ENCODE peak calls at places on chromosomes 13 and 19, in six cellular contexts. B is tibial nerve, K is suprapubic skin, L is A549, A is upper lobe of left lung, Z is sigmoid colon. G is an unnamed sample.

GRCh38 chr13:21625366-21625765 is 21.4 kb upstream of the MICU2 start:
- DNase-seq in A (no peak), K (no peak), L (peak), Z (no peak), B (no peak), G (peak)

GRCh38 chr13:112852808-112853207 is 116.2 kb upstream of the MCF2L start:
- DNase-seq in K (peak), B (no peak), A (no peak), Z (peak), L (no peak), G (no peak)

GRCh38 chr13:26111797-26112196 is 60.0 kb upstream of the SHISA2 start:
- DNase-seq in A (no peak), Z (no peak), K (no peak), L (no peak), B (no peak), G (no peak)

GRCh38 chr13:26619321-26619720 is 61.8 kb downstream of the WASF3 start:
- DNase-seq in K (no peak), B (no peak), L (no peak), Z (no peak), A (no peak), G (no peak)

GRCh38 chr13:94345374-94346195 is 133.9 kb downstream of the DCT start:
- DNase-seq in Z (no peak), B (no peak), K (no peak), L (peak), A (no peak), G (no peak)

GRCh38 chr13:37338721-37339120 is 233.3 kb upstream of the CSNK1A1L start:
- DNase-seq in B (no peak), Z (no peak), A (no peak), K (no peak), L (no peak), G (no peak)

GRCh38 chr19:15288146-15288963 is 44.0 kb downstream of the BRD4 start:
- DNase-seq in Z (peak), B (no peak), A (peak), K (no peak), L (no peak), G (no peak)

GRCh38 chr19:47776568-47776967 is 1.9 kb upstream of the SELENOW start:
- DNase-seq in A (no peak), B (no peak), L (peak), Z (no peak), K (no peak), G (no peak)

GRCh38 chr13:91785435-91786137 is 387.2 kb downstream of the GPC5 start:
- DNase-seq in A (no peak), Z (no peak), L (no peak), B (no peak), K (no peak), G (no peak)

GRCh38 chr13:97911311-97912138 is 42.0 kb upstream of the IPO5 start:
- DNase-seq in L (peak), A (no peak), K (no peak), Z (no peak), B (no peak), G (no peak)

GRCh38 chr19:48835734-48836088 is 580 bp downstream of the HSD17B14 start:
- DNase-seq in K (peak), L (peak), Z (peak), A (no peak), B (peak), G (peak)

GRCh38 chr13:85254641-85255040 is 544.6 kb downstream of the SLITRK6 start:
- DNase-seq in A (no peak), B (no peak), K (no peak), L (no peak), Z (no peak), G (no peak)

GRCh38 chr19:47240996-47241918 is 10.3 kb upstream of the BBC3 start:
- DNase-seq in B (peak), A (peak), Z (peak), K (no peak), L (peak), G (peak)

GRCh38 chr19:41479757-41480191 is 36.8 kb downstream of the ERICH4 start:
- DNase-seq in Z (no peak), K (no peak), A (no peak), B (no peak), L (peak), G (no peak)

GRCh38 chr13:44142911-44143665 is 230.5 kb upstream of the SERP2 start:
- DNase-seq in B (no peak), L (peak), A (no peak), Z (no peak), K (no peak), G (no peak)

GRCh38 chr19:2057484-2058469 is 6.7 kb upstream of the MKNK2 start:
- DNase-seq in K (no peak), L (no peak), B (no peak), A (peak), Z (no peak), G (peak)

GRCh38 chr13:51218691-51219090 is 3.5 kb upstream of the FAM124A start:
- DNase-seq in B (no peak), Z (no peak), A (no peak), K (no peak), L (no peak), G (no peak)

GRCh38 chr19:1618157-1619093 is 13.2 kb upstream of the UQCR11 start:
- DNase-seq in L (peak), Z (no peak), A (peak), K (no peak), B (no peak), G (peak)

GRCh38 chr19:1882089-1882785 is 3.1 kb downstream of the ABHD17A start:
- DNase-seq in A (peak), K (no peak), B (no peak), Z (no peak), L (no peak), G (peak)

GRCh38 chr19:33569822-33570221 is 48.2 kb upstream of the PEPD start:
- DNase-seq in L (no peak), Z (no peak), A (no peak), B (no peak), K (no peak), G (no peak)

GRCh38 chr19:35039881-35040456 is 1.6 kb upstream of the HPN start:
- DNase-seq in L (no peak), K (no peak), A (peak), Z (no peak), B (no peak), G (no peak)

GRCh38 chr19:10009714-10010224 is 535 bp downstream of the COL5A3 start:
- DNase-seq in L (no peak), K (no peak), Z (no peak), B (no peak), A (no peak), G (no peak)

GRCh38 chr13:44667950-44668349 is 91.8 kb upstream of the TSC22D1 start:
- DNase-seq in K (no peak), A (no peak), Z (no peak), B (no peak), L (no peak), G (no peak)

GRCh38 chr13:36536546-36536945 is 104.3 kb downstream of the CCNA1 start:
- DNase-seq in Z (no peak), K (no peak), B (no peak), A (no peak), L (no peak), G (no peak)

GRCh38 chr19:7541828-7542443 is 6.4 kb downstream of the PNPLA6 start:
- DNase-seq in A (no peak), K (no peak), L (no peak), Z (no peak), B (no peak), G (no peak)

GRCh38 chr19:3612330-3612729 is 5.7 kb upstream of the TBXA2R start:
- DNase-seq in Z (no peak), L (no peak), B (no peak), K (no peak), A (peak), G (no peak)

GRCh38 chr13:110499621-110500281 is 61.8 kb downstream of the RAB20 start:
- DNase-seq in L (peak), K (no peak), B (no peak), A (no peak), Z (no peak), G (no peak)

GRCh38 chr13:108315273-108315672 is 45.8 kb downstream of the TNFSF13B start:
- DNase-seq in Z (no peak), B (no peak), A (no peak), K (no peak), L (no peak), G (no peak)

GRCh38 chr13:107518780-107519179 is 696.6 kb downstream of the LIG4 start:
- DNase-seq in B (no peak), K (no peak), Z (no peak), A (no peak), L (no peak), G (no peak)

GRCh38 chr19:996051-996838 is 4.0 kb upstream of the GRIN3B start:
- DNase-seq in L (peak), A (peak), Z (no peak), K (no peak), B (no peak), G (peak)

GRCh38 chr13:110687736-110688135 is 18.2 kb downstream of the CARS2 start:
- DNase-seq in L (no peak), K (no peak), B (no peak), Z (no peak), A (no peak), G (no peak)

GRCh38 chr13:44420376-44421220 is 47.0 kb downstream of the SERP2 start:
- DNase-seq in L (no peak), Z (no peak), A (no peak), B (no peak), K (no peak), G (no peak)

GRCh38 chr13:73945871-73946270 is 188.3 kb downstream of the KLF12 start:
- DNase-seq in A (no peak), L (no peak), Z (peak), B (no peak), K (no peak), G (no peak)

GRCh38 chr19:29566496-29567054 is 39.5 kb upstream of the POP4 start:
- DNase-seq in A (no peak), B (no peak), Z (no peak), L (no peak), K (peak), G (no peak)

GRCh38 chr19:28128341-28128740 is 1084.6 kb downstream of the UQCRFS1 start:
- DNase-seq in L (no peak), A (no peak), Z (no peak), B (no peak), K (no peak), G (no peak)

DNA sequence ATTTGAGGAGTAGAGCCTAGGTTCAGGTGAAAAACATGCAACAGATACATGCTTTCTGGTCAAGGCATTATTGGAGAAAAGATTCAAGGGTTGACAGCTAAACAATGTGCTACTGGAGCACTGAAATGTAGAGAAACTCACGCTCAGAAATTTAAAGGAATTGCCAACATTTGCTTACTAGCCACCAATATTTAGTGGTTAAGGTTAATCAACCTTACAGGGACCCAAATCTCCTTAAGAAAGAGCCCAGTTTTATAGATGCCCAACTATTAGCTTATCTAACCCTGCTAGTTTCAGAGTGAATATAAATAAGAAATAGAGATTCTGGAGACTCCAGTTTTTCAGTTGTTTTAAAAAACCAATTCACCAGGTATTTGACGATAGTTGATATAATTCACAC is 203.6 kb downstream of the DACH1 start:
- DNase-seq in Z (no peak), L (no peak), A (no peak), B (no peak), K (no peak), G (no peak)
- TF ChIP-seq EP300 in Z (no peak), L (no peak), A (no peak), B (no peak), K (no peak), G (no peak)

DNA sequence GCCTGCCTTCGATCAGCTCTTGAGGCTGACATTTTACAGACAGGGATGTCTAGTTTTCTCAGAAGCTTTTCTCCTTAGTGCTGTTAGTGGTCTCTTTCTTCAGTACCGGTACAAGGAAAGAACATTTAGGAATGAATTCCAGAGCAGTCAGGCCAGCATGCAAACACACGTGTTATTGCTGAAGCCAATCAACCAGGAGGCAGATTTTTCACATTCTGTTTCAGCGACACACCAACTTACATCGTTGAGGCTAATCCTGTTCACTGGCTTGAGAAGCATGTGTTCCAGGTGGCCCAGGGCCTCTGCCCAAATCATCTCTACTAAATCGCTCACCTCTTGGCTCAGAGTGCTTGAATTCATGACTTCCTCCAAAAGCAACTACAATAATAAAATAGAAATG is 19.2 kb downstream of the PARP4 start:
- DNase-seq in A (no peak), L (no peak), Z (no peak), K (no peak), B (no peak), G (no peak)
- TF ChIP-seq EP300 in A (no peak), L (no peak), Z (no peak), K (no peak), B (no peak), G (no peak)

GRCh38 chr19:11089254-11090013 is at the start of gene LDLR:
- DNase-seq in B (peak), Z (peak), L (peak), A (peak), K (peak), G (peak)

GRCh38 chr19:11090264-11091032 is 1.2 kb downstream of the LDLR start:
- DNase-seq in K (peak), L (peak), A (peak), Z (peak), B (peak), G (peak)

GRCh38 chr19:11088508-11089253 is 582 bp upstream of the LDLR start:
- DNase-seq in A (no peak), B (no peak), Z (peak), K (no peak), L (no peak), G (no peak)

GRCh38 chr19:11092181-11092538 is 2.9 kb downstream of the LDLR start:
- DNase-seq in L (peak), B (no peak), Z (no peak), K (no peak), A (no peak), G (no peak)

DNA sequence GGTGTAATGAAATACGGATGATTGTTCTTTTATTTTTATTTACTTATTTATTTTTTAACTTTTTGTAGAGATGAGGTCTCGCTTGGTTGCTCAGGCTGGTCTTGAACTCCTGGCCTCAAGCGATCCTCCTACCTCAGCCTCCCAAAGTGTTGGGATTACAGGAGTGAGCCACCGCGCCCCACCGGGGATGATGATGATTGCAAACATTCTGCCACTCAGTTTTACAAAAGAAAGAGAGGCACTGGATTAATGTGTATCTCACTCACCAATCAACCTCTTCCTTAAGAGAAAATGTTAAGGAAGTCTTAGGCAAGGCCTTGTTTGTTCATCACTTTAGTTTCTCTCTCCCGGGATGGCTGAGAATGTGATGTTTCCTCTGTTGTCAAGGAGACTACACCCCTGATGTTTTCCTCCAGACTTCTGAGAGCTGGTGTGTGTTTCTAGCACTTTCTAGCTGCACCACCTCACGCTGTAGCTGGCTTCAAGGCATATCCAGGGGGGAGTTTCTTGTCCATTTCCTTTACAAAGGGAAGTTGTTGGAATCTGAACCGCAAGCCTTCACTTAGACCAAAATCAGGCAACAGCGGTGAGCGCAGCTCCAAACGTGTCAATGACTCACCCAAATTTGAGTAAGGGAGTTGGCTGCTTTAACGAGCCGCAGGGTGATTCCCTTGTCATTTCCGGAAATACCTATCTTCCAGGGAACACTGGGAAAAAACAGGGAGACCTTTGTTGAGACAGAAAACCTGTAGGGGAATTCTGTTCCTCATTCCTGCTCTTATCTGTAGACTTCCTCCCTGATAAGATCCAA is 2.3 kb downstream of the LDLR start:
- DNase-seq in L (peak), B (no peak), Z (peak), K (peak), A (no peak), G (peak)
- TF ChIP-seq EP300 in L (no peak), B (no peak), Z (no peak), K (peak), A (peak), G (peak)

GRCh38 chr13:41130356-41130755 is 2.2 kb downstream of the KBTBD6 start:
- DNase-seq in L (no peak), B (no peak), K (no peak), A (no peak), Z (no peak), G (no peak)

GRCh38 chr13:41136396-41137031 is 3.9 kb upstream of the KBTBD6 start:
- DNase-seq in L (no peak), Z (no peak), K (no peak), B (no peak), A (no peak), G (no peak)

GRCh38 chr13:41133951-41134350 is 1.3 kb upstream of the KBTBD6 start:
- DNase-seq in L (no peak), K (no peak), B (no peak), Z (no peak), A (no peak), G (no peak)

GRCh38 chr13:41137241-41137640 is 4.6 kb upstream of the KBTBD6 start:
- DNase-seq in A (no peak), K (no peak), Z (no peak), L (no peak), B (no peak), G (no peak)

DNA sequence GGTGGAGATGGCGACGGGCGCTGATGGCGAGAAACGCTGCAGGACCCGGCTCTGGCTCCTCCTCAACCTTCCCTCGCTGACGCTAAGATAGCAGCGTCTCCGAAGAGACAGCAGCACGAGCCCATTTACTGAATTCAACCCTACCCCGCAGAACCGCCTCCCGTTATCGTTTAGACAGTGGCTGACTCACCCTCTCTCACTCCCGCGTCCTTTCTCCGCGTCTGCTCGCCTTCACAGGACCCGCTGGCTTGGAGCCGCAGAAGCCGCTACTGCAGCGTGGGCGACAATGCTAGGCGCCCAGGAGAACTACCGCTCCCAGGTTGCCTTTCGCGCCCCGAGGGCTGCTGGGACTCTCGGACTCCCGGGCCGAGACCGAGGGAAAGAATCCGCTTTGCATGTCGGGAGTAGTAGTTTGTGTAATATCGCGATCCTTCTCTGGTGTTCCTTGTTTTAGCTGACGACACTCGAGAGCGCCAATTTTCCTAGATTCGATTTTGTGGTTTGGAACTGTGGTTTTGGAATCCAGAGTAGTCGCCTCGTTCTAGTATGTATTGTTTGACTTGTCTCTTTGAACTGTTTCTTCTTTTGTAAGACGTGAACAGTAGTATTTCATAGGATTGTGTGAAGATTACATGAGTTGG is at the start of gene KBTBD6:
- DNase-seq in A (peak), Z (peak), L (peak), B (peak), K (peak), G (peak)
- TF ChIP-seq EP300 in A (no peak), Z (no peak), L (no peak), B (peak), K (no peak), G (no peak)

G was measured in transverse colon.